ENCODE peak calls at places on chromosomes 12 and 14, in eight cellular contexts. L is choroid plexus epithelial cell; M is AG08395; X is neuronal stem cell; A is H54; J is A549; B is stimulated activated CD8-positive, alpha-beta memory T cell treated with anti-CD3 and anti-CD28 coated beads, Interleukin-4, amount 100 ng/mL, for 1 hour; Z is NAMALWA. V is an unnamed sample.

GRCh38 chr12:26473291-26473690 is 277.9 kb downstream of the SSPN start:
- DNase-seq in L (no peak), M (peak), X (no peak), A (no peak), J (no peak), B (no peak), Z (peak), V (no peak)

GRCh38 chr12:111546171-111546570 is 52.9 kb downstream of the ATXN2 start:
- DNase-seq in L (no peak), M (no peak), X (no peak), A (no peak), J (no peak), B (no peak), Z (no peak), V (no peak)

GRCh38 chr12:89138048-89138852 is 214.1 kb downstream of the DUSP6 start:
- DNase-seq in L (peak), M (peak), X (no peak), A (no peak), J (no peak), B (no peak), Z (no peak), V (no peak)

GRCh38 chr14:31510222-31510621 is 22.4 kb upstream of the GPR33 start:
- DNase-seq in L (peak), M (peak), X (no peak), A (no peak), J (peak), B (no peak), Z (peak), V (peak)

GRCh38 chr14:92360666-92361370 is 37.9 kb downstream of the SLC24A4 start:
- DNase-seq in L (no peak), M (peak), X (no peak), A (no peak), J (no peak), B (no peak), Z (no peak), V (no peak)

GRCh38 chr12:44626883-44627282 is 249.2 kb downstream of the NELL2 start:
- DNase-seq in L (no peak), M (no peak), X (no peak), A (no peak), J (no peak), B (no peak), Z (no peak), V (no peak)

GRCh38 chr12:11877869-11878780 is 192.6 kb upstream of the BCL2L14 start:
- DNase-seq in L (peak), M (peak), X (no peak), A (peak), J (peak), B (no peak), Z (no peak), V (peak)

GRCh38 chr14:100059433-100059781 is 5.8 kb upstream of the EVL start:
- DNase-seq in L (no peak), M (no peak), X (no peak), A (no peak), J (no peak), B (no peak), Z (no peak), V (no peak)

GRCh38 chr14:35050652-35051051 is 4.6 kb downstream of the FAM177A1 start:
- DNase-seq in L (peak), M (peak), X (no peak), A (no peak), J (peak), B (no peak), Z (no peak), V (no peak)

GRCh38 chr12:25552681-25553080 is 402 bp downstream of the LMNTD1 start:
- DNase-seq in L (peak), M (no peak), X (no peak), A (no peak), J (no peak), B (no peak), Z (no peak), V (no peak)

GRCh38 chr12:84842406-84843013 is 70.1 kb downstream of the SLC6A15 start:
- DNase-seq in L (peak), M (peak), X (peak), A (no peak), J (peak), B (no peak), Z (peak), V (peak)

GRCh38 chr12:117968826-117969659 is at the start of gene KSR2:
- DNase-seq in L (peak), M (peak), X (peak), A (peak), J (peak), B (no peak), Z (peak), V (peak)

GRCh38 chr12:85740190-85740589 is 96.0 kb downstream of the RASSF9 start:
- DNase-seq in L (no peak), M (peak), X (no peak), A (no peak), J (no peak), B (no peak), Z (no peak), V (no peak)

GRCh38 chr12:124814741-124815613 is 48.7 kb downstream of the SCARB1 start:
- DNase-seq in L (peak), M (peak), X (no peak), A (no peak), J (no peak), B (no peak), Z (no peak), V (no peak)

GRCh38 chr14:37583358-37584210 is 11.5 kb downstream of the FOXA1 start:
- DNase-seq in L (no peak), M (no peak), X (no peak), A (no peak), J (peak), B (no peak), Z (no peak), V (peak)

GRCh38 chr14:90942511-90942910 is 117.9 kb downstream of the RPS6KA5 start:
- DNase-seq in L (no peak), M (no peak), X (no peak), A (no peak), J (no peak), B (no peak), Z (no peak), V (no peak)

GRCh38 chr12:64160718-64161060 is 61.4 kb downstream of the KICS2 start:
- DNase-seq in L (peak), M (peak), X (no peak), A (no peak), J (no peak), B (no peak), Z (no peak), V (no peak)

GRCh38 chr14:52153939-52154338 is 85.1 kb upstream of the NID2 start:
- DNase-seq in L (no peak), M (no peak), X (no peak), A (no peak), J (no peak), B (no peak), Z (no peak), V (no peak)

GRCh38 chr12:130917607-130918006 is 36.1 kb upstream of the ADGRD1 start:
- DNase-seq in L (no peak), M (no peak), X (no peak), A (no peak), J (no peak), B (no peak), Z (no peak), V (no peak)

GRCh38 chr12:34598851-34599529 is 576.7 kb downstream of the ALG10 start:
- DNase-seq in L (no peak), M (no peak), X (no peak), A (no peak), J (no peak), B (no peak), Z (no peak), V (no peak)

GRCh38 chr14:61126083-61126962 is 145.3 kb downstream of the SLC38A6 start:
- DNase-seq in L (peak), M (no peak), X (no peak), A (no peak), J (no peak), B (no peak), Z (no peak), V (no peak)

GRCh38 chr12:107492393-107493134 is 193.0 kb upstream of the PWP1 start:
- DNase-seq in L (no peak), M (no peak), X (no peak), A (no peak), J (no peak), B (no peak), Z (peak), V (no peak)

GRCh38 chr12:5478081-5478706 is 46.3 kb downstream of the NTF3 start:
- DNase-seq in L (no peak), M (no peak), X (no peak), A (no peak), J (no peak), B (no peak), Z (peak), V (no peak)

GRCh38 chr12:50799908-50800307 is 36.0 kb downstream of the ATF1 start:
- DNase-seq in L (peak), M (no peak), X (no peak), A (no peak), J (peak), B (no peak), Z (no peak), V (no peak)

GRCh38 chr14:61191751-61192150 is 89.4 kb downstream of the TMEM30B start:
- DNase-seq in L (no peak), M (no peak), X (no peak), A (no peak), J (no peak), B (no peak), Z (no peak), V (no peak)

GRCh38 chr12:124548854-124549378 is 18.5 kb downstream of the NCOR2 start:
- DNase-seq in L (peak), M (peak), X (no peak), A (no peak), J (no peak), B (no peak), Z (no peak), V (no peak)

GRCh38 chr12:75444444-75445136 is 36.0 kb upstream of the GLIPR1 start:
- DNase-seq in L (peak), M (peak), X (no peak), A (peak), J (peak), B (no peak), Z (no peak), V (no peak)

GRCh38 chr14:100534528-100535286 is 52.5 kb downstream of the BEGAIN start:
- DNase-seq in L (no peak), M (no peak), X (no peak), A (peak), J (no peak), B (no peak), Z (no peak), V (no peak)

GRCh38 chr12:57031228-57031670 is 14.9 kb upstream of the TAC3 start:
- DNase-seq in L (no peak), M (no peak), X (no peak), A (no peak), J (peak), B (no peak), Z (peak), V (peak)

GRCh38 chr14:23139874-23140273 is 20.8 kb upstream of the CEBPE start:
- DNase-seq in L (no peak), M (no peak), X (no peak), A (no peak), J (no peak), B (no peak), Z (no peak), V (no peak)

GRCh38 chr12:87157791-87158190 is 871.4 kb downstream of the C12orf50 start:
- DNase-seq in L (peak), M (no peak), X (no peak), A (peak), J (peak), B (no peak), Z (no peak), V (peak)

GRCh38 chr14:51079489-51079888 is 15.4 kb downstream of the TRIM9 start:
- DNase-seq in L (no peak), M (no peak), X (no peak), A (no peak), J (no peak), B (no peak), Z (no peak), V (no peak)